ENCODE peak calls at places on chromosome 10, in seven cellular contexts. One of them, this sample, is unnamed.

GRCh38 chr10:95785317-95785716 is 29.4 kb downstream of the ENTPD1 start:
- DNase-seq in Panc1: no peak
- DNase-seq in OCI-LY7: no peak
- DNase-seq in GM12878: peak
- DNase-seq in A549: no peak
- DNase-seq in body of pancreas: no peak
- DNase-seq in neuronal stem cell: no peak
- DNase-seq in this sample: no peak

GRCh38 chr10:323651-324293 is 188.5 kb downstream of the ZMYND11 start:
- DNase-seq in body of pancreas: no peak
- DNase-seq in GM12878: peak
- DNase-seq in Panc1: peak
- DNase-seq in OCI-LY7: no peak
- DNase-seq in A549: peak
- DNase-seq in neuronal stem cell: no peak
- DNase-seq in this sample: peak

GRCh38 chr10:95319239-95319638 is 28.4 kb upstream of the PDLIM1 start:
- DNase-seq in neuronal stem cell: no peak
- DNase-seq in A549: no peak
- DNase-seq in GM12878: no peak
- DNase-seq in OCI-LY7: no peak
- DNase-seq in body of pancreas: no peak
- DNase-seq in Panc1: no peak
- DNase-seq in this sample: no peak

GRCh38 chr10:43209064-43209455 is 57.8 kb downstream of the RASGEF1A start:
- DNase-seq in OCI-LY7: no peak
- DNase-seq in body of pancreas: peak
- DNase-seq in neuronal stem cell: no peak
- DNase-seq in GM12878: no peak
- DNase-seq in A549: no peak
- DNase-seq in Panc1: no peak
- DNase-seq in this sample: no peak

GRCh38 chr10:30834636-30835035 is 197.0 kb downstream of the ZNF438 start:
- DNase-seq in OCI-LY7: no peak
- DNase-seq in A549: no peak
- DNase-seq in GM12878: no peak
- DNase-seq in neuronal stem cell: peak
- DNase-seq in Panc1: no peak
- DNase-seq in body of pancreas: no peak
- DNase-seq in this sample: no peak

GRCh38 chr10:132054564-132054963 is 11.2 kb upstream of the JAKMIP3 start:
- DNase-seq in GM12878: no peak
- DNase-seq in neuronal stem cell: no peak
- DNase-seq in body of pancreas: no peak
- DNase-seq in A549: no peak
- DNase-seq in OCI-LY7: no peak
- DNase-seq in Panc1: no peak
- DNase-seq in this sample: no peak

GRCh38 chr10:114876602-114877300 is 55.2 kb downstream of the FHIP2A start:
- DNase-seq in A549: peak
- DNase-seq in GM12878: peak
- DNase-seq in Panc1: no peak
- DNase-seq in OCI-LY7: peak
- DNase-seq in body of pancreas: peak
- DNase-seq in neuronal stem cell: peak
- DNase-seq in this sample: no peak

GRCh38 chr10:49442863-49443262 is 47.0 kb upstream of the DRGX start:
- DNase-seq in A549: no peak
- DNase-seq in neuronal stem cell: no peak
- DNase-seq in GM12878: no peak
- DNase-seq in OCI-LY7: no peak
- DNase-seq in body of pancreas: no peak
- DNase-seq in Panc1: no peak
- DNase-seq in this sample: no peak

GRCh38 chr10:124689911-124690498 is 54.2 kb downstream of the FAM53B start:
- DNase-seq in Panc1: no peak
- DNase-seq in body of pancreas: no peak
- DNase-seq in A549: no peak
- DNase-seq in GM12878: no peak
- DNase-seq in OCI-LY7: no peak
- DNase-seq in neuronal stem cell: no peak
- DNase-seq in this sample: no peak

GRCh38 chr10:18164093-18164492 is 23.9 kb downstream of the CACNB2 start:
- DNase-seq in neuronal stem cell: no peak
- DNase-seq in Panc1: no peak
- DNase-seq in A549: no peak
- DNase-seq in body of pancreas: no peak
- DNase-seq in GM12878: no peak
- DNase-seq in OCI-LY7: no peak
- DNase-seq in this sample: no peak

GRCh38 chr10:66924674-66925345 is 1.0 kb upstream of the LRRTM3 start:
- DNase-seq in body of pancreas: no peak
- DNase-seq in A549: no peak
- DNase-seq in OCI-LY7: no peak
- DNase-seq in Panc1: no peak
- DNase-seq in GM12878: no peak
- DNase-seq in neuronal stem cell: no peak
- DNase-seq in this sample: no peak

GRCh38 chr10:12699258-12699700 is 302.2 kb downstream of the CCDC3 start:
- DNase-seq in neuronal stem cell: no peak
- DNase-seq in OCI-LY7: no peak
- DNase-seq in Panc1: no peak
- DNase-seq in body of pancreas: peak
- DNase-seq in A549: peak
- DNase-seq in GM12878: no peak
- DNase-seq in this sample: no peak

GRCh38 chr10:70908426-70909296 is 20.3 kb upstream of the PCBD1 start:
- DNase-seq in Panc1: no peak
- DNase-seq in A549: no peak
- DNase-seq in body of pancreas: no peak
- DNase-seq in GM12878: no peak
- DNase-seq in OCI-LY7: no peak
- DNase-seq in neuronal stem cell: no peak
- DNase-seq in this sample: no peak

GRCh38 chr10:69087600-69088470 is at the start of gene SRGN:
- DNase-seq in A549: peak
- DNase-seq in body of pancreas: peak
- DNase-seq in neuronal stem cell: no peak
- DNase-seq in GM12878: peak
- DNase-seq in OCI-LY7: peak
- DNase-seq in Panc1: no peak
- DNase-seq in this sample: no peak

GRCh38 chr10:52678611-52679010 is 94.0 kb downstream of the MBL2 start:
- DNase-seq in OCI-LY7: no peak
- DNase-seq in neuronal stem cell: no peak
- DNase-seq in Panc1: no peak
- DNase-seq in body of pancreas: no peak
- DNase-seq in A549: no peak
- DNase-seq in GM12878: no peak
- DNase-seq in this sample: no peak

GRCh38 chr10:98085238-98085637 is 49.2 kb upstream of the R3HCC1L start:
- DNase-seq in neuronal stem cell: no peak
- DNase-seq in A549: no peak
- DNase-seq in GM12878: no peak
- DNase-seq in Panc1: no peak
- DNase-seq in OCI-LY7: no peak
- DNase-seq in body of pancreas: no peak
- DNase-seq in this sample: no peak

GRCh38 chr10:35423505-35424306 is 87.4 kb downstream of the CCNY start:
- DNase-seq in OCI-LY7: no peak
- DNase-seq in Panc1: no peak
- DNase-seq in body of pancreas: no peak
- DNase-seq in GM12878: no peak
- DNase-seq in A549: no peak
- DNase-seq in neuronal stem cell: no peak
- DNase-seq in this sample: no peak

GRCh38 chr10:48589266-48589665 is 15.6 kb downstream of the ARHGAP22 start:
- DNase-seq in A549: no peak
- DNase-seq in body of pancreas: no peak
- DNase-seq in GM12878: no peak
- DNase-seq in Panc1: no peak
- DNase-seq in OCI-LY7: no peak
- DNase-seq in neuronal stem cell: no peak
- DNase-seq in this sample: peak

GRCh38 chr10:123858039-123858740 is 33.4 kb downstream of the CPXM2 start:
- DNase-seq in OCI-LY7: no peak
- DNase-seq in neuronal stem cell: no peak
- DNase-seq in GM12878: no peak
- DNase-seq in body of pancreas: no peak
- DNase-seq in Panc1: no peak
- DNase-seq in A549: no peak
- DNase-seq in this sample: no peak

GRCh38 chr10:121974535-121975294 is at the start of gene NSMCE4A:
- DNase-seq in body of pancreas: peak
- DNase-seq in GM12878: peak
- DNase-seq in Panc1: no peak
- DNase-seq in A549: peak
- DNase-seq in OCI-LY7: peak
- DNase-seq in neuronal stem cell: peak
- DNase-seq in this sample: no peak

GRCh38 chr10:87695074-87695473 is 35.4 kb downstream of the PAPSS2 start:
- DNase-seq in A549: no peak
- DNase-seq in GM12878: no peak
- DNase-seq in OCI-LY7: no peak
- DNase-seq in neuronal stem cell: no peak
- DNase-seq in body of pancreas: no peak
- DNase-seq in Panc1: no peak
- DNase-seq in this sample: no peak

GRCh38 chr10:132467464-132468149 is 70.0 kb upstream of the INPP5A start:
- DNase-seq in GM12878: no peak
- DNase-seq in neuronal stem cell: no peak
- DNase-seq in OCI-LY7: no peak
- DNase-seq in Panc1: no peak
- DNase-seq in A549: no peak
- DNase-seq in body of pancreas: no peak
- DNase-seq in this sample: no peak

GRCh38 chr10:130558778-130559177 is 422.6 kb downstream of the GLRX3 start:
- DNase-seq in OCI-LY7: no peak
- DNase-seq in Panc1: no peak
- DNase-seq in neuronal stem cell: no peak
- DNase-seq in A549: no peak
- DNase-seq in body of pancreas: no peak
- DNase-seq in GM12878: no peak
- DNase-seq in this sample: no peak

GRCh38 chr10:131695814-131696165 is 205.0 kb upstream of the PPP2R2D start:
- DNase-seq in Panc1: no peak
- DNase-seq in neuronal stem cell: no peak
- DNase-seq in A549: no peak
- DNase-seq in GM12878: no peak
- DNase-seq in body of pancreas: no peak
- DNase-seq in OCI-LY7: no peak
- DNase-seq in this sample: no peak

GRCh38 chr10:101646369-101646768 is 48.6 kb downstream of the FBXW4 start:
- DNase-seq in GM12878: no peak
- DNase-seq in A549: no peak
- DNase-seq in OCI-LY7: no peak
- DNase-seq in Panc1: no peak
- DNase-seq in neuronal stem cell: no peak
- DNase-seq in body of pancreas: no peak
- DNase-seq in this sample: no peak

GRCh38 chr10:15652757-15653156 is 67.0 kb downstream of the ITGA8 start:
- DNase-seq in OCI-LY7: no peak
- DNase-seq in GM12878: no peak
- DNase-seq in Panc1: no peak
- DNase-seq in body of pancreas: no peak
- DNase-seq in A549: no peak
- DNase-seq in neuronal stem cell: no peak
- DNase-seq in this sample: no peak

GRCh38 chr10:15651175-15651574 is 68.5 kb downstream of the ITGA8 start:
- DNase-seq in GM12878: no peak
- DNase-seq in neuronal stem cell: no peak
- DNase-seq in OCI-LY7: no peak
- DNase-seq in A549: no peak
- DNase-seq in Panc1: no peak
- DNase-seq in body of pancreas: no peak
- DNase-seq in this sample: no peak
- H3K27ac ChIP-seq in GM12878: no peak
- H3K27ac ChIP-seq in neuronal stem cell: no peak
- H3K27ac ChIP-seq in OCI-LY7: no peak
- H3K27ac ChIP-seq in A549: no peak
- H3K27ac ChIP-seq in Panc1: no peak
- H3K27ac ChIP-seq in body of pancreas: no peak
- H3K27ac ChIP-seq in this sample: no peak

GRCh38 chr10:113381906-113382562 is 170.8 kb upstream of the HABP2 start:
- DNase-seq in GM12878: no peak
- DNase-seq in body of pancreas: no peak
- DNase-seq in Panc1: no peak
- DNase-seq in OCI-LY7: peak
- DNase-seq in A549: no peak
- DNase-seq in neuronal stem cell: no peak
- DNase-seq in this sample: no peak
- H3K27ac ChIP-seq in GM12878: no peak
- H3K27ac ChIP-seq in body of pancreas: no peak
- H3K27ac ChIP-seq in Panc1: no peak
- H3K27ac ChIP-seq in OCI-LY7: no peak
- H3K27ac ChIP-seq in A549: no peak
- H3K27ac ChIP-seq in neuronal stem cell: no peak
- H3K27ac ChIP-seq in this sample: no peak

GRCh38 chr10:62057872-62058271 is 156.4 kb downstream of the ARID5B start:
- DNase-seq in body of pancreas: no peak
- DNase-seq in neuronal stem cell: no peak
- DNase-seq in A549: no peak
- DNase-seq in Panc1: no peak
- DNase-seq in GM12878: no peak
- DNase-seq in OCI-LY7: no peak
- DNase-seq in this sample: no peak
- H3K27ac ChIP-seq in body of pancreas: no peak
- H3K27ac ChIP-seq in neuronal stem cell: no peak
- H3K27ac ChIP-seq in A549: no peak
- H3K27ac ChIP-seq in Panc1: no peak
- H3K27ac ChIP-seq in GM12878: no peak
- H3K27ac ChIP-seq in OCI-LY7: no peak
- H3K27ac ChIP-seq in this sample: no peak

GRCh38 chr10:126126023-126126422 is 229.7 kb downstream of the FANK1 start:
- DNase-seq in OCI-LY7: no peak
- DNase-seq in body of pancreas: no peak
- DNase-seq in Panc1: no peak
- DNase-seq in A549: no peak
- DNase-seq in neuronal stem cell: no peak
- DNase-seq in GM12878: no peak
- DNase-seq in this sample: no peak

GRCh38 chr10:126124044-126124443 is 227.7 kb downstream of the FANK1 start:
- DNase-seq in Panc1: no peak
- DNase-seq in GM12878: no peak
- DNase-seq in A549: no peak
- DNase-seq in neuronal stem cell: no peak
- DNase-seq in body of pancreas: no peak
- DNase-seq in OCI-LY7: no peak
- DNase-seq in this sample: no peak

GRCh38 chr10:126122856-126123255 is 226.5 kb downstream of the FANK1 start:
- DNase-seq in OCI-LY7: no peak
- DNase-seq in body of pancreas: no peak
- DNase-seq in GM12878: no peak
- DNase-seq in neuronal stem cell: no peak
- DNase-seq in Panc1: no peak
- DNase-seq in A549: no peak
- DNase-seq in this sample: no peak

GRCh38 chr10:126124923-126125322 is 228.6 kb downstream of the FANK1 start:
- DNase-seq in GM12878: no peak
- DNase-seq in A549: no peak
- DNase-seq in body of pancreas: no peak
- DNase-seq in neuronal stem cell: no peak
- DNase-seq in OCI-LY7: no peak
- DNase-seq in Panc1: no peak
- DNase-seq in this sample: no peak

GRCh38 chr10:126123466-126123865 is 227.1 kb downstream of the FANK1 start:
- DNase-seq in Panc1: no peak
- DNase-seq in body of pancreas: no peak
- DNase-seq in GM12878: no peak
- DNase-seq in OCI-LY7: no peak
- DNase-seq in neuronal stem cell: no peak
- DNase-seq in A549: no peak
- DNase-seq in this sample: no peak
- H3K27ac ChIP-seq in Panc1: no peak
- H3K27ac ChIP-seq in body of pancreas: no peak
- H3K27ac ChIP-seq in GM12878: no peak
- H3K27ac ChIP-seq in OCI-LY7: no peak
- H3K27ac ChIP-seq in neuronal stem cell: no peak
- H3K27ac ChIP-seq in A549: peak
- H3K27ac ChIP-seq in this sample: no peak